ENCODE peak calls at places on chromosomes 13 and 19, in seven cellular contexts. T is endothelial cell; J is A549; H is GDM1; E is RPMI8226; I is HEK293T; A is stimulated activated CD4-positive, alpha-beta T cell treated with anti-CD3 and anti-CD28 coated beads, Interleukin-4, amount 100 ng/mL, for 24 hours. M is an unnamed sample.

GRCh38 chr13:50131998-50132936 is 117.0 kb downstream of the KCNRG start:
- DNase-seq in A (peak), J (no peak), T (no peak), E (no peak), I (no peak), H (no peak), M (no peak)

GRCh38 chr19:16421982-16422381 is 49.8 kb downstream of the EPS15L1 start:
- DNase-seq in I (no peak), A (no peak), T (no peak), E (no peak), J (no peak), H (no peak), M (no peak)

GRCh38 chr19:57227461-57227860 is 3.4 kb upstream of the AURKC start:
- DNase-seq in T (no peak), J (no peak), H (no peak), E (no peak), I (no peak), A (no peak), M (no peak)

GRCh38 chr13:88764103-88764502 is 1092.9 kb downstream of the SLITRK5 start:
- DNase-seq in T (no peak), A (no peak), I (no peak), E (no peak), J (no peak), H (no peak), M (no peak)

GRCh38 chr19:39996218-39996810 is 546 bp upstream of the ZNF546 start:
- DNase-seq in I (peak), A (peak), T (no peak), J (peak), E (peak), H (no peak), M (no peak)

GRCh38 chr19:31975461-31975860 is 369.9 kb upstream of the ZNF507 start:
- DNase-seq in E (no peak), T (no peak), J (no peak), I (no peak), A (no peak), H (no peak), M (no peak)

GRCh38 chr13:95355491-95355890 is 54.2 kb upstream of the ABCC4 start:
- DNase-seq in I (no peak), T (no peak), J (no peak), E (no peak), H (no peak), A (no peak), M (no peak)

GRCh38 chr19:29587518-29587986 is 18.5 kb upstream of the POP4 start:
- DNase-seq in T (no peak), J (no peak), A (peak), H (no peak), I (no peak), E (no peak), M (no peak)

GRCh38 chr13:23567792-23568480 is 2.3 kb upstream of the TNFRSF19 start:
- DNase-seq in I (no peak), J (no peak), T (no peak), A (no peak), E (no peak), H (no peak), M (no peak)

GRCh38 chr13:77729502-77730221 is 32.2 kb downstream of the SLAIN1 start:
- DNase-seq in T (no peak), E (no peak), I (no peak), H (no peak), A (peak), J (no peak), M (no peak)

GRCh38 chr19:8451885-8452284 is 7.1 kb downstream of the HNRNPM start:
- DNase-seq in J (peak), A (peak), I (no peak), T (no peak), E (no peak), H (no peak), M (no peak)

GRCh38 chr19:49997709-49998108 is 27.5 kb downstream of the VRK3 start:
- DNase-seq in I (peak), H (peak), E (peak), T (peak), A (peak), J (peak), M (no peak)

GRCh38 chr13:40970803-40971202 is 48.3 kb downstream of the ELF1 start:
- DNase-seq in J (no peak), E (no peak), H (no peak), A (no peak), I (no peak), T (no peak), M (no peak)

GRCh38 chr13:101111894-101112293 is 304.4 kb downstream of the NALCN start:
- DNase-seq in A (no peak), T (no peak), J (no peak), I (no peak), E (no peak), H (no peak), M (no peak)

GRCh38 chr13:30752991-30753616 is 17.8 kb downstream of the ALOX5AP start:
- DNase-seq in E (no peak), H (no peak), A (no peak), T (no peak), I (no peak), J (no peak), M (no peak)

GRCh38 chr13:93788456-93788855 is 561.8 kb downstream of the GPC6 start:
- DNase-seq in T (no peak), A (no peak), E (no peak), J (no peak), I (no peak), H (no peak), M (no peak)

GRCh38 chr19:4097501-4097900 is 26.4 kb downstream of the MAP2K2 start:
- DNase-seq in I (no peak), A (no peak), H (no peak), J (no peak), E (no peak), T (no peak), M (no peak)

GRCh38 chr19:18069383-18069782 is 17.4 kb downstream of the IL12RB1 start:
- DNase-seq in E (no peak), H (no peak), I (no peak), A (no peak), J (no peak), T (no peak), M (no peak)

GRCh38 chr13:32731576-32731975 is 145.3 kb downstream of the PDS5B start:
- DNase-seq in E (no peak), A (peak), I (no peak), T (no peak), J (no peak), H (no peak), M (no peak)

GRCh38 chr13:72504026-72504925 is 223.2 kb downstream of the MZT1 start:
- DNase-seq in H (no peak), I (no peak), E (no peak), T (no peak), J (no peak), A (no peak), M (no peak)

GRCh38 chr13:106143392-106143791 is 392.1 kb downstream of the EFNB2 start:
- DNase-seq in I (no peak), T (no peak), H (no peak), E (no peak), J (no peak), A (no peak), M (no peak)

GRCh38 chr19:11361037-11361770 is 6.0 kb downstream of the PLPPR2 start:
- DNase-seq in I (peak), A (no peak), T (peak), E (no peak), H (no peak), J (no peak), M (no peak)

GRCh38 chr19:7346488-7346971 is 2.2 kb upstream of the ARHGEF18 start:
- DNase-seq in J (no peak), E (no peak), H (no peak), A (no peak), I (no peak), T (no peak), M (no peak)

GRCh38 chr19:29528350-29528945 is 2.7 kb downstream of the VSTM2B start:
- DNase-seq in I (peak), J (peak), T (peak), A (peak), E (peak), H (no peak), M (no peak)

GRCh38 chr13:101115762-101116161 is 300.5 kb downstream of the NALCN start:
- DNase-seq in H (no peak), J (no peak), A (no peak), E (no peak), I (no peak), T (no peak), M (no peak)

GRCh38 chr19:57813919-57814504 is 701 bp downstream of the ZNF552 start:
- DNase-seq in J (no peak), H (no peak), T (no peak), I (no peak), E (no peak), A (no peak), M (no peak)

GRCh38 chr13:80201686-80202085 is 139.2 kb downstream of the SPRY2 start:
- DNase-seq in I (no peak), H (no peak), E (no peak), A (no peak), J (no peak), T (no peak), M (no peak)

GRCh38 chr13:52851153-52851962 is 2.9 kb upstream of the PCDH8 start:
- DNase-seq in E (peak), A (peak), H (no peak), T (peak), I (peak), J (no peak), M (no peak)

GRCh38 chr13:24511824-24512207 is 762 bp downstream of the PARP4 start:
- DNase-seq in I (peak), A (no peak), T (no peak), H (no peak), J (peak), E (no peak), M (no peak)

GRCh38 chr19:50315773-50316448 is 13.3 kb downstream of the KCNC3 start:
- DNase-seq in J (peak), I (peak), T (no peak), E (no peak), A (peak), H (no peak), M (no peak)

GRCh38 chr19:2032296-2032941 is 16.9 kb upstream of the BTBD2 start:
- DNase-seq in H (peak), E (peak), T (peak), I (no peak), J (peak), A (peak), M (peak)

GRCh38 chr19:17872251-17873001 is 681 bp downstream of the SLC5A5 start:
- DNase-seq in E (no peak), I (no peak), T (no peak), J (no peak), H (no peak), A (peak), M (no peak)

GRCh38 chr13:99721606-99722384 is 220.5 kb downstream of the TM9SF2 start:
- DNase-seq in T (no peak), A (no peak), E (no peak), J (no peak), H (peak), I (no peak), M (no peak)

GRCh38 chr13:93226623-93227279 is at the start of gene GPC6:
- DNase-seq in E (no peak), H (peak), I (peak), T (peak), A (no peak), J (no peak), M (no peak)

GRCh38 chr13:31538067-31539042 is 201.0 kb upstream of the RXFP2 start:
- DNase-seq in T (peak), E (peak), H (no peak), J (no peak), I (peak), A (no peak), M (no peak)

GRCh38 chr19:35236638-35237400 is 8.3 kb upstream of the FAM187B start:
- DNase-seq in T (no peak), A (no peak), J (no peak), E (peak), H (peak), I (no peak), M (no peak)

GRCh38 chr19:44570984-44571684 is 41.7 kb upstream of the CEACAM20 start:
- DNase-seq in T (peak), E (peak), H (peak), J (peak), I (peak), A (peak), M (no peak)

GRCh38 chr13:23140492-23140891 is 40.3 kb upstream of the SGCG start:
- DNase-seq in A (no peak), H (no peak), I (no peak), T (no peak), E (no peak), J (no peak), M (no peak)